ENCODE peak calls at places on chromosomes 12 and 14, in nine cellular contexts. Z is right atrium auricular region, N is ovary, C is uterus, V is sigmoid colon, D is heart left ventricle, G is brain microvascular endothelial cell, I is cardiac muscle cell, T is tibial artery. Y is an unnamed sample. For H3K27me3, the result is how much of the 10 kb centered on the place peaks cover.

GRCh38 chr14:72801381-72801812 is 92.5 kb downstream of the DPF3 start:
- DNase-seq in Z (no peak), N (no peak), C (no peak), V (no peak), D (no peak), G (peak), I (peak), T (no peak), Y (peak)

GRCh38 chr12:71671816-71672215 is 7.7 kb downstream of the THAP2 start:
- DNase-seq in Z (no peak), N (no peak), C (no peak), V (no peak), D (no peak), G (no peak), I (no peak), T (no peak), Y (no peak)

GRCh38 chr14:100654814-100655795 is 67.9 kb upstream of the BEGAIN start:
- DNase-seq in Z (no peak), N (peak), C (no peak), V (no peak), D (no peak), G (no peak), I (no peak), T (no peak), Y (no peak)

GRCh38 chr12:29782821-29783772 is 645 bp downstream of the TMTC1 start:
- DNase-seq in Z (peak), N (peak), C (peak), V (peak), D (peak), G (no peak), I (peak), T (peak), Y (no peak)

GRCh38 chr12:93079271-93079670 is 150.2 kb upstream of the EEA1 start:
- DNase-seq in Z (no peak), N (no peak), C (no peak), V (no peak), D (no peak), G (no peak), I (no peak), T (no peak), Y (no peak)

GRCh38 chr12:22271036-22271435 is 63.5 kb downstream of the ST8SIA1 start:
- DNase-seq in Z (no peak), N (no peak), C (no peak), V (no peak), D (no peak), G (peak), I (peak), T (no peak), Y (peak)

GRCh38 chr14:75022655-75023054 is 19.9 kb downstream of the EIF2B2 start:
- DNase-seq in Z (no peak), N (no peak), C (no peak), V (no peak), D (peak), G (no peak), I (no peak), T (no peak), Y (no peak)

GRCh38 chr12:6336859-6337744 is 4.8 kb downstream of the TNFRSF1A start:
- DNase-seq in Z (no peak), N (peak), C (no peak), V (no peak), D (no peak), G (no peak), I (no peak), T (no peak), Y (no peak)

GRCh38 chr12:76449572-76449971 is 101.4 kb upstream of the BBS10 start:
- DNase-seq in Z (no peak), N (no peak), C (no peak), V (no peak), D (no peak), G (no peak), I (peak), T (no peak), Y (peak)

GRCh38 chr12:131753041-131753440 is 42.2 kb downstream of the SFSWAP start:
- DNase-seq in Z (no peak), N (no peak), C (no peak), V (no peak), D (no peak), G (no peak), I (no peak), T (no peak), Y (no peak)

GRCh38 chr12:33116284-33116683 is 219.7 kb upstream of the PKP2 start:
- DNase-seq in Z (no peak), N (no peak), C (no peak), V (no peak), D (no peak), G (no peak), I (no peak), T (no peak), Y (peak)

GRCh38 chr12:75489613-75490210 is 9.2 kb downstream of the GLIPR1 start:
- DNase-seq in Z (no peak), N (no peak), C (no peak), V (no peak), D (no peak), G (no peak), I (peak), T (no peak), Y (peak)

GRCh38 chr12:44876554-44877275 is 600 bp upstream of the NELL2 start:
- DNase-seq in Z (no peak), N (no peak), C (no peak), V (no peak), D (no peak), G (no peak), I (peak), T (no peak), Y (no peak)

GRCh38 chr12:65162609-65163008 is 6.8 kb upstream of the LEMD3 start:
- DNase-seq in Z (no peak), N (no peak), C (no peak), V (no peak), D (no peak), G (no peak), I (no peak), T (no peak), Y (no peak)

GRCh38 chr14:52900731-52901130 is 50.1 kb downstream of the FERMT2 start:
- DNase-seq in Z (no peak), N (no peak), C (no peak), V (no peak), D (no peak), G (no peak), I (no peak), T (no peak), Y (no peak)

GRCh38 chr12:7122876-7123769 is 5.6 kb downstream of the RBP5 start:
- DNase-seq in Z (no peak), N (peak), C (no peak), V (peak), D (peak), G (no peak), I (peak), T (no peak), Y (no peak)

GRCh38 chr12:101969-102878 is 35.7 kb downstream of the IQSEC3 start:
- DNase-seq in Z (no peak), N (no peak), C (no peak), V (peak), D (no peak), G (no peak), I (no peak), T (no peak), Y (no peak)

GRCh38 chr14:39264558-39264957 is 30.8 kb downstream of the MIA2 start:
- DNase-seq in Z (no peak), N (no peak), C (no peak), V (no peak), D (no peak), G (no peak), I (peak), T (no peak), Y (peak)

GRCh38 chr12:118332511-118332910 is 40.2 kb downstream of the TAOK3 start:
- DNase-seq in Z (no peak), N (no peak), C (no peak), V (no peak), D (no peak), G (no peak), I (peak), T (no peak), Y (no peak)

GRCh38 chr12:109822951-109823411 is 10.2 kb downstream of the TRPV4 start:
- DNase-seq in Z (no peak), N (no peak), C (no peak), V (no peak), D (no peak), G (no peak), I (no peak), T (no peak), Y (peak)

GRCh38 chr12:82329508-82329907 is 28.7 kb downstream of the CCDC59 start:
- DNase-seq in Z (no peak), N (no peak), C (no peak), V (no peak), D (no peak), G (no peak), I (no peak), T (no peak), Y (no peak)

GRCh38 chr14:80615831-80616230 is 325.7 kb downstream of the CEP128 start:
- DNase-seq in Z (no peak), N (no peak), C (no peak), V (no peak), D (no peak), G (no peak), I (no peak), T (no peak), Y (no peak)

GRCh38 chr14:49160983-49161382 is 425.2 kb downstream of the RPS29 start:
- DNase-seq in Z (no peak), N (no peak), C (no peak), V (no peak), D (no peak), G (no peak), I (no peak), T (no peak), Y (no peak)
- H3K4me3 ChIP-seq in Z (no peak), N (no peak), C (no peak), V (no peak), D (no peak), G (no peak), I (no peak), T (no peak), Y (no peak)

DNA sequence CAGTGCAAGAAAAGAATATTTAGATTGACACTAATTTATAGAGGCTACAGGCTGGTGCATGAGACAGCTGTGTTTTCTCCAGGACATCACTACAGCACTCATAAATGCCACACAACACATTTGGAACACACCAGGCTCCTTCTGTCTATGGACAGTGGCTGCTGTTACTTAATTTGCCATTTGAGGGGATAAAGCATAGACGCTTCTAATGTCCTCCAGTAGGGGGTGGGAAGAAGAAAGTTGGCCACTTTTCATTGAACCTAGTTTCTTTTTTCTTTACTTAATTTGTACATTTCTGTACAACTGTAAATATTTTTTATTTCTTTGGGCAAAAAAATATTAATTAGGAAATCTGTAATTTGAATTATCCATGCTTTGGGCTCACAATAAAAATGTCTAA is 12.4 kb upstream of the RTN1 start:
- DNase-seq in Z (no peak), N (no peak), C (no peak), V (no peak), D (no peak), G (no peak), I (no peak), T (no peak), Y (peak)
- TF ChIP-seq CTCF in Z (no peak), N (no peak), C (no peak), V (no peak), D (peak), G (peak), I (peak), T (no peak), Y (peak)

DNA sequence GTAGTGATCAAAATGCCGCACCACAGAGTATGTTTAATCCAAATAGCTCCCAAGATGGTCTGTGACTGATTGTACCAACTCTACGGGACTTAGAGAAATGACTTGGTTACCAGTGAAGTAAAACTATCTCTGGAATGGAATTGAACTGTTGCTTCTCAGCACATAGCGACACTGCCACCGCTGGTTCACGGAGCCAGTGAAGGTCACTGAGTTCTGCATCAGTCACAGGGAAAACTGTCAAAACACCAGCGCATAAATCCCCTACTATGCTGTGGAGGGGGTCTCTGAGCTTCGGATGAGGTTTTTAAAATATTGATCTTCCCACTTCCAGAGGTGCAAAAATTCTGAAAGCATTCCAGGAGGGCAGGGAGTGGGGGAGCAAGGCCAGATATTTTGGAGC is 2.2 kb upstream of the PLXNC1 start:
- DNase-seq in Z (no peak), N (no peak), C (no peak), V (no peak), D (no peak), G (no peak), I (no peak), T (no peak), Y (no peak)
- H3K27me3 ChIP-seq in Z (under half), N (under half), C (under half), V (under half), D (under half), G (under half), I (under half), T (under half), Y (under half)

DNA sequence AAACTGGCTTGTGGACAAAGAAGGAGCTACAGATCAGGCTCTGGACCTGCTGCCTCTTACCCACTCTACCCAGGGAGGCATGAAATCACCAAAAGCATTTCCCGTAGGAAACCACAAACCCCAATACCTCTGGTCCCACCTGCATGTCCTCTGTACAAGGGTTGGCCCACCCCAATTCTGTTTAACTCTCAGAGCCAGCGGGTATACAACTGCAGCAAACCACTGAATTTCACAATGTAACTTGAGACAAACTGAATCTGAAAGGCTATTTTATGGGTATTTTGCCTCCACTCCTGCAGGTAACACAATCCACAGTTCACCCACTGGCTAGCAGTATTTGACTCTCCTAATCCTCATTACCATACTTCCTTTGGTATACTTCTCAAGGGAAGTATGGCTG is 16.5 kb downstream of the SIX1 start:
- DNase-seq in Z (no peak), N (no peak), C (no peak), V (no peak), D (no peak), G (no peak), I (no peak), T (no peak), Y (peak)
- H3K4me3 ChIP-seq in Z (no peak), N (no peak), C (no peak), V (no peak), D (no peak), G (no peak), I (no peak), T (no peak), Y (no peak)

DNA sequence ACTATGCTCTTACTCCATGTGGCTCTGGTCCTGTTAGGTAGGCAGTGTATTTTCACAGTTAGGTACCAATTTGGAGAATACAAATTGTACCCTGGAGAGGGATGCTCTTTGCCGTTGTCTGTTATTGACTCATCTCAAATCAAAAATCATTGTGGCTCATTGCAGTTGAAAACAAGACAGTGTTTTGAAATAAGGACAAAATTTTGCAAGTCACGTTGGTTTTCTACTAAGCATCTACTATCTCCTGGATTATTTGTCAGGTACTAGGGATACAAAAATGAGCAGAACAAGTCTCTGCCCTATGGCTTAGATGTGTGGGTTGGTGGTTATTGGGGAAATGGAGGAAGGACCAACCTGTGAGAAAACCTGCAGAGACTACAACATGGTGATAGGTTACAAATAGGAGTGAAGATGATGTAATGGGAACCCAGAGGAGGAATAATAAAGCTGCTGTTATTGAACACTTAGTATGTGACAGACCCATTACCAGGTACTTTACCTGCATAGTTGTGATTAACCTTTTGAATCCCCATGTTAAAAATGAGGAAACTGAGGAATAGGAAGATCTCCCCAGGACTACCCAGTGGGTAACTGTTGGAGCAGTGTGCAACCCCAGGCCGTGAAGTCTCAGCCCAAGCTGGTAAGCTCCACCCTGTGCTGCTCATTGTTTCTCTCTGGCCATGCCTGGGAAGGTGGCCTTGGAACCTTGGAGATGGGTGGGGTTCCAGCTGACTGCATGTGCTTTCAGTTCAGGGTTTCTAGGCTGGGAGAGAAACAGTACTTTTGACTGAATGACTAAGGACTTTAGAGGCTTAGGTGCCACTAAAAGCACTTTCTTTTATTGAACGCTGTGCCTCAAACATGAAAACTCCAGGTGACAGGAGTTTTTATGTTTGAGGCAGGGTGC is 72.9 kb upstream of the SRSF5 start:
- DNase-seq in Z (no peak), N (peak), C (no peak), V (no peak), D (no peak), G (no peak), I (no peak), T (no peak), Y (peak)
- TF ChIP-seq CTCF in Z (no peak), N (no peak), C (no peak), V (no peak), D (no peak), G (no peak), I (no peak), T (no peak), Y (no peak)

GRCh38 chr14:70338550-70338949 is 20.9 kb downstream of the COX16 start:
- DNase-seq in Z (no peak), N (no peak), C (no peak), V (no peak), D (no peak), G (no peak), I (no peak), T (no peak), Y (no peak)
- H3K27me3 ChIP-seq in Z (under half), N (under half), C (under half), V (under half), D (under half), G (under half), I (under half), T (under half), Y (under half)

GRCh38 chr14:38127784-38128183 is 79.9 kb upstream of the SSTR1 start:
- DNase-seq in Z (no peak), N (no peak), C (no peak), V (no peak), D (no peak), G (no peak), I (peak), T (no peak), Y (no peak)
- H3K4me3 ChIP-seq in Z (no peak), N (no peak), C (no peak), V (no peak), D (no peak), G (no peak), I (no peak), T (no peak), Y (no peak)

GRCh38 chr12:98418357-98419075 is 96.9 kb upstream of the TMPO start:
- DNase-seq in Z (peak), N (peak), C (peak), V (peak), D (peak), G (peak), I (peak), T (peak), Y (peak)

GRCh38 chr12:98419795-98420402 is 95.5 kb upstream of the TMPO start:
- DNase-seq in Z (no peak), N (no peak), C (no peak), V (no peak), D (no peak), G (no peak), I (no peak), T (no peak), Y (no peak)

GRCh38 chr12:98417303-98417702 is 98.1 kb upstream of the TMPO start:
- DNase-seq in Z (no peak), N (no peak), C (no peak), V (no peak), D (no peak), G (no peak), I (peak), T (no peak), Y (no peak)

GRCh38 chr12:98419101-98419794 is 96.1 kb upstream of the TMPO start:
- DNase-seq in Z (no peak), N (no peak), C (no peak), V (no peak), D (no peak), G (no peak), I (peak), T (no peak), Y (no peak)

DNA sequence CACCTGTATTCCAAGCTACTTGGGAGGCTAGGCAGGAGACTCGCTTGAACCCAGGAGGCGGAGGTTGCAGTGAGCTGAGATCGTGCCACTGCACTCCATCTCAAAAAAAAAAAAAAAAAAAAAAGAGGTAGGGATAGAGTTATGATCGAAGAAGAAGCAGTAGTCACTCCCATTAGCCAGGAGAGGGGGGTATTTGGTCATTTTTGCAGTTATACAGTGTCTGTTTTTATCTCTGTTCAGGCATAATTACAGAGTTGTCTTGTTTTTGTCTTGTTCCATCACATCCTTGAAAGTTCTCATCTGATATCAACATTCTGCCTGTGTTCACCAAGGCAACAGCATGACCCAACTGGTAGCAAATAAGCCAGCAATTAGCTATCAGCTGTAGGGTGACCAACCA is 98.5 kb upstream of the TMPO start:
- DNase-seq in Z (no peak), N (no peak), C (no peak), V (no peak), D (no peak), G (peak), I (peak), T (no peak), Y (peak)
- TF ChIP-seq CTCF in Z (peak), N (no peak), C (no peak), V (no peak), D (no peak), G (no peak), I (peak), T (no peak), Y (peak)

GRCh38 chr12:54716284-54716683 is 68.1 kb upstream of the DCD start:
- DNase-seq in Z (no peak), N (no peak), C (no peak), V (no peak), D (no peak), G (no peak), I (peak), T (no peak), Y (no peak)
- H3K27me3 ChIP-seq in Z (under half), N (under half), C (under half), V (under half), D (under half), G (under half), I (under half), T (under half), Y (under half)